ENCODE peak calls at places on chromosome 1, in four cellular contexts. One of them, this sample, is unnamed.

GRCh38 chr1:235011064-235011598 is 117.5 kb downstream of the TOMM20 start:
- DNase-seq in right atrium auricular region: no peak
- DNase-seq in tibial artery: no peak
- DNase-seq in heart right ventricle: no peak
- DNase-seq in this sample: no peak

GRCh38 chr1:4710592-4711190 is 56.3 kb downstream of the AJAP1 start:
- DNase-seq in right atrium auricular region: no peak
- DNase-seq in tibial artery: no peak
- DNase-seq in heart right ventricle: no peak
- DNase-seq in this sample: no peak

GRCh38 chr1:226633541-226634155 is 85.1 kb downstream of the STUM start:
- DNase-seq in right atrium auricular region: no peak
- DNase-seq in tibial artery: peak
- DNase-seq in heart right ventricle: no peak
- DNase-seq in this sample: no peak

GRCh38 chr1:84271452-84272273 is 29.8 kb upstream of the SAMD13 start:
- DNase-seq in right atrium auricular region: no peak
- DNase-seq in tibial artery: no peak
- DNase-seq in heart right ventricle: no peak
- DNase-seq in this sample: no peak

GRCh38 chr1:218480691-218481099 is 135.6 kb downstream of the TGFB2 start:
- DNase-seq in right atrium auricular region: no peak
- DNase-seq in tibial artery: no peak
- DNase-seq in heart right ventricle: no peak
- DNase-seq in this sample: no peak

GRCh38 chr1:175620380-175620779 is 123.0 kb downstream of the TNR start:
- DNase-seq in right atrium auricular region: no peak
- DNase-seq in tibial artery: no peak
- DNase-seq in heart right ventricle: no peak
- DNase-seq in this sample: no peak

GRCh38 chr1:13813398-13814012 is 113.5 kb downstream of the PRDM2 start:
- DNase-seq in right atrium auricular region: no peak
- DNase-seq in tibial artery: no peak
- DNase-seq in heart right ventricle: peak
- DNase-seq in this sample: no peak

GRCh38 chr1:152347116-152347728 is 12.6 kb downstream of the FLG2 start:
- DNase-seq in right atrium auricular region: no peak
- DNase-seq in tibial artery: no peak
- DNase-seq in heart right ventricle: no peak
- DNase-seq in this sample: no peak

GRCh38 chr1:233675893-233676292 is 62.0 kb downstream of the KCNK1 start:
- DNase-seq in right atrium auricular region: no peak
- DNase-seq in tibial artery: no peak
- DNase-seq in heart right ventricle: no peak
- DNase-seq in this sample: no peak

GRCh38 chr1:71770121-71770520 is 512.2 kb downstream of the NEGR1 start:
- DNase-seq in right atrium auricular region: no peak
- DNase-seq in tibial artery: no peak
- DNase-seq in heart right ventricle: no peak
- DNase-seq in this sample: no peak

GRCh38 chr1:205568469-205569361 is 63.1 kb downstream of the ELK4 start:
- DNase-seq in right atrium auricular region: no peak
- DNase-seq in tibial artery: peak
- DNase-seq in heart right ventricle: no peak
- DNase-seq in this sample: peak
- H3K4me3 ChIP-seq in right atrium auricular region: peak
- H3K4me3 ChIP-seq in tibial artery: peak
- H3K4me3 ChIP-seq in heart right ventricle: peak
- H3K4me3 ChIP-seq in this sample: peak

DNA sequence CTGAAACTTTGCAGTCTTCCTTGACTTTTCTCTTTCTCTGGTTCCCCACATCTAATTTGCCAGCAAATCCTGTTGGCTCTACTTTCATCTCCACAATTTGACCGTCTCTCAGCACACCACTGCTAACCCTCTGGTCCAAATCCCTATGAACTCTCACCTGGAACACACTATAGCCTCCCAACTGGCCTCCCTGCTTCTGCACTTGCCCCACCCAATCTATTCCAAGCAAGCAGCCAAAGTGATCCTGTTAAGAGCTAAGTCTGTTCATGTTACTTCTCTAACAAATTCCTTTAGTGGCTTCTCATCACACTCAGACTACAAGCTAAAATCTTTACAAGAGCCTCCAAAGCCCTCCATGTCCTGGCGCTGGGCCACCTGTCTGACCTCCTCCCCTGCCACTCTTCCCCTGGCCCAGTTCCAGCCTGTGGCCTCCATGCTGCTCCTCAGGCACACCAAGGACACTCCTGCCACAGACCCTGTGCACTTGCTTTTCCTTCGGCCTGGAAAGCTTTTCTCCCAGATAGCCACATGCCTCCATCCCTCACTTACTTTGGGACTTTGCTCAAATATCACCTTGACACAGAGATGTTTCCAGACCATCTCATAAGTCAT is 104.1 kb downstream of the DTL start:
- DNase-seq in right atrium auricular region: no peak
- DNase-seq in tibial artery: no peak
- DNase-seq in heart right ventricle: peak
- DNase-seq in this sample: no peak
- H3K27ac ChIP-seq in right atrium auricular region: no peak
- H3K27ac ChIP-seq in tibial artery: no peak
- H3K27ac ChIP-seq in heart right ventricle: no peak
- H3K27ac ChIP-seq in this sample: no peak

GRCh38 chr1:206923009-206923960 is 1.5 kb upstream of the FCMR start:
- DNase-seq in right atrium auricular region: no peak
- DNase-seq in tibial artery: no peak
- DNase-seq in heart right ventricle: no peak
- DNase-seq in this sample: no peak
- H3K4me3 ChIP-seq in right atrium auricular region: no peak
- H3K4me3 ChIP-seq in tibial artery: no peak
- H3K4me3 ChIP-seq in heart right ventricle: no peak
- H3K4me3 ChIP-seq in this sample: no peak

GRCh38 chr1:201406831-201407406 is 7.8 kb upstream of the LAD1 start:
- DNase-seq in right atrium auricular region: no peak
- DNase-seq in tibial artery: no peak
- DNase-seq in heart right ventricle: no peak
- DNase-seq in this sample: no peak

GRCh38 chr1:201405484-201405831 is 6.3 kb upstream of the LAD1 start:
- DNase-seq in right atrium auricular region: no peak
- DNase-seq in tibial artery: no peak
- DNase-seq in heart right ventricle: no peak
- DNase-seq in this sample: no peak

GRCh38 chr1:201403359-201403758 is 4.2 kb upstream of the LAD1 start:
- DNase-seq in right atrium auricular region: no peak
- DNase-seq in tibial artery: no peak
- DNase-seq in heart right ventricle: no peak
- DNase-seq in this sample: no peak

GRCh38 chr1:201404016-201404598 is 5.0 kb upstream of the LAD1 start:
- DNase-seq in right atrium auricular region: no peak
- DNase-seq in tibial artery: no peak
- DNase-seq in heart right ventricle: no peak
- DNase-seq in this sample: no peak

GRCh38 chr1:201404722-201405483 is 5.8 kb upstream of the LAD1 start:
- DNase-seq in right atrium auricular region: no peak
- DNase-seq in tibial artery: no peak
- DNase-seq in heart right ventricle: no peak
- DNase-seq in this sample: no peak
- H3K27ac ChIP-seq in right atrium auricular region: no peak
- H3K27ac ChIP-seq in tibial artery: no peak
- H3K27ac ChIP-seq in heart right ventricle: no peak
- H3K27ac ChIP-seq in this sample: no peak

GRCh38 chr1:19666139-19666465 is 1.4 kb downstream of the HTR6 start:
- DNase-seq in right atrium auricular region: no peak
- DNase-seq in tibial artery: no peak
- DNase-seq in heart right ventricle: no peak
- DNase-seq in this sample: no peak

GRCh38 chr1:19665044-19665455 is 375 bp downstream of the HTR6 start:
- DNase-seq in right atrium auricular region: no peak
- DNase-seq in tibial artery: no peak
- DNase-seq in heart right ventricle: no peak
- DNase-seq in this sample: no peak

GRCh38 chr1:19662313-19662712 is 2.4 kb upstream of the HTR6 start:
- DNase-seq in right atrium auricular region: no peak
- DNase-seq in tibial artery: no peak
- DNase-seq in heart right ventricle: no peak
- DNase-seq in this sample: no peak

GRCh38 chr1:19664453-19665043 is at the start of gene HTR6:
- DNase-seq in right atrium auricular region: no peak
- DNase-seq in tibial artery: no peak
- DNase-seq in heart right ventricle: no peak
- DNase-seq in this sample: no peak

GRCh38 chr1:19665456-19666138 is 922 bp downstream of the HTR6 start:
- DNase-seq in right atrium auricular region: no peak
- DNase-seq in tibial artery: no peak
- DNase-seq in heart right ventricle: no peak
- DNase-seq in this sample: no peak
- H3K4me3 ChIP-seq in right atrium auricular region: no peak
- H3K4me3 ChIP-seq in tibial artery: no peak
- H3K4me3 ChIP-seq in heart right ventricle: no peak
- H3K4me3 ChIP-seq in this sample: peak

GRCh38 chr1:200336111-200336845 is 73.6 kb downstream of the ZNF281 start:
- DNase-seq in right atrium auricular region: no peak
- DNase-seq in tibial artery: no peak
- DNase-seq in heart right ventricle: no peak
- DNase-seq in this sample: no peak

GRCh38 chr1:200334661-200335256 is 75.1 kb downstream of the ZNF281 start:
- DNase-seq in right atrium auricular region: no peak
- DNase-seq in tibial artery: no peak
- DNase-seq in heart right ventricle: no peak
- DNase-seq in this sample: no peak

GRCh38 chr1:200337410-200337809 is 72.4 kb downstream of the ZNF281 start:
- DNase-seq in right atrium auricular region: no peak
- DNase-seq in tibial artery: no peak
- DNase-seq in heart right ventricle: no peak
- DNase-seq in this sample: no peak

GRCh38 chr1:200337831-200338230 is 72.0 kb downstream of the ZNF281 start:
- DNase-seq in right atrium auricular region: no peak
- DNase-seq in tibial artery: no peak
- DNase-seq in heart right ventricle: no peak
- DNase-seq in this sample: no peak

DNA sequence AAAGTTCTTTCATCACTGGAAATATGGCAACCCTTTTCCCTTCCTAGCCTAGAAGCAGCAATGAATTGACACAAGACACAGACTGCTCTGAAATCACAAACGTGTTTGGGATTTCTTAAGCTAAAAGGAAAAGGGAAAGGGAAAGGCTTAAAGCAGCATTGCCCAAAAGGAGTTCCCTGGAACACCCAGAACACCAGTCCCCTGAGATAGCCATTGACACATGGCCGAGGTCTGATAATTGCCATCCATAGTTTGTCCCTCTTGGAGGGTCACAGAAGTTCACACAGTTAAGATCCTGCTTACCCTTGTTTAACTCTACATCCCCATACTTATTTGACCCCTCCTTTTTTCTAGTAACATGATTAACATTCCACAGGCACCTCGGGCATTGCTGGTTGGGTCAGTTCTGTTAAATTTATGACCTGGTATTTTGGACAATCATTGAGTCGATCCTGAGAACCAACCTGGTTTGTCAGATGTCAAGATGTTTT is 72.9 kb downstream of the ZNF281 start:
- DNase-seq in right atrium auricular region: peak
- DNase-seq in tibial artery: no peak
- DNase-seq in heart right ventricle: no peak
- DNase-seq in this sample: no peak
- H3K27ac ChIP-seq in right atrium auricular region: no peak
- H3K27ac ChIP-seq in tibial artery: no peak
- H3K27ac ChIP-seq in heart right ventricle: no peak
- H3K27ac ChIP-seq in this sample: no peak

This sample was measured in coronary artery.